ENCODE peak calls at places on chromosomes 13 and 19, in five cellular contexts. A is endodermal cell, J is cardiac muscle cell, F is H9, M is tibial nerve. H is an unnamed sample.

GRCh38 chr19:41327499-41328156 is 17.7 kb downstream of the CCDC97 start:
- DNase-seq in A (peak), J (no peak), F (peak), M (no peak), H (no peak)

GRCh38 chr19:58547323-58548312 is 3.8 kb downstream of the TRIM28 start:
- DNase-seq in A (no peak), J (no peak), F (no peak), M (no peak), H (no peak)

GRCh38 chr19:42965204-42965603 is 28.2 kb upstream of the PSG7 start:
- DNase-seq in A (no peak), J (no peak), F (no peak), M (no peak), H (no peak)

GRCh38 chr19:10979950-10980349 is 19.1 kb downstream of the SMARCA4 start:
- DNase-seq in A (no peak), J (no peak), F (no peak), M (no peak), H (no peak)

GRCh38 chr13:88153353-88153752 is 482.2 kb downstream of the SLITRK5 start:
- DNase-seq in A (no peak), J (no peak), F (no peak), M (no peak), H (no peak)

GRCh38 chr19:46271488-46272197 is 25.2 kb upstream of the HIF3A start:
- DNase-seq in A (no peak), J (no peak), F (no peak), M (no peak), H (no peak)

GRCh38 chr13:70043685-70044084 is 63.9 kb upstream of the ATXN8OS start:
- DNase-seq in A (no peak), J (no peak), F (no peak), M (no peak), H (no peak)

GRCh38 chr13:51955841-51956603 is 55.2 kb downstream of the ATP7B start:
- DNase-seq in A (no peak), J (no peak), F (no peak), M (no peak), H (no peak)

GRCh38 chr19:5225486-5226345 is 114.9 kb downstream of the PTPRS start:
- DNase-seq in A (peak), J (peak), F (peak), M (no peak), H (no peak)

GRCh38 chr19:30240904-30241695 is 131.1 kb upstream of the ZNF536 start:
- DNase-seq in A (no peak), J (no peak), F (no peak), M (no peak), H (no peak)

GRCh38 chr13:99501952-99502310 is 659 bp downstream of the TM9SF2 start:
- DNase-seq in A (no peak), J (peak), F (no peak), M (no peak), H (no peak)
- H3K27ac ChIP-seq in A (peak), J (peak), F (no peak), M (peak), H (peak)

DNA sequence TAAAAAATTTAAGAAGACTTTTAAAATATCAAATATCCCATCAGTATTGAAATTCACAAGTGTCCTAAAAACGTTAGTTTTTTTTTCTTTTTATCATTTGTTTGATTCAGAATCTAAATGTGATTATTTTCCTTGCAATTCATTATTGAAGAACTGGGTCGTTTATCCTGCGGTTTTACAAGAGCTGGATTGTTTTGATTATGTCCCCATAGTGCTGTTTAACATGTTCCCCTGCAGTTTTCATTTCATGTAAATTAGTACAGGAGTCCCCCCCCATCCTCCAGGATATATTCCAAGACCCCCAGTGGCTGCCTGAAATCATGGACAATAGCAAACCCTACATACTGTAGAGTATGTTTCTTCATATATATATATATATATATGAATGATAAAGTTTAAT is 105.7 kb downstream of the KCTD15 start:
- DNase-seq in A (no peak), J (no peak), F (no peak), M (no peak), H (no peak)
- H3K27ac ChIP-seq in A (no peak), J (no peak), F (no peak), M (no peak), H (no peak)

DNA sequence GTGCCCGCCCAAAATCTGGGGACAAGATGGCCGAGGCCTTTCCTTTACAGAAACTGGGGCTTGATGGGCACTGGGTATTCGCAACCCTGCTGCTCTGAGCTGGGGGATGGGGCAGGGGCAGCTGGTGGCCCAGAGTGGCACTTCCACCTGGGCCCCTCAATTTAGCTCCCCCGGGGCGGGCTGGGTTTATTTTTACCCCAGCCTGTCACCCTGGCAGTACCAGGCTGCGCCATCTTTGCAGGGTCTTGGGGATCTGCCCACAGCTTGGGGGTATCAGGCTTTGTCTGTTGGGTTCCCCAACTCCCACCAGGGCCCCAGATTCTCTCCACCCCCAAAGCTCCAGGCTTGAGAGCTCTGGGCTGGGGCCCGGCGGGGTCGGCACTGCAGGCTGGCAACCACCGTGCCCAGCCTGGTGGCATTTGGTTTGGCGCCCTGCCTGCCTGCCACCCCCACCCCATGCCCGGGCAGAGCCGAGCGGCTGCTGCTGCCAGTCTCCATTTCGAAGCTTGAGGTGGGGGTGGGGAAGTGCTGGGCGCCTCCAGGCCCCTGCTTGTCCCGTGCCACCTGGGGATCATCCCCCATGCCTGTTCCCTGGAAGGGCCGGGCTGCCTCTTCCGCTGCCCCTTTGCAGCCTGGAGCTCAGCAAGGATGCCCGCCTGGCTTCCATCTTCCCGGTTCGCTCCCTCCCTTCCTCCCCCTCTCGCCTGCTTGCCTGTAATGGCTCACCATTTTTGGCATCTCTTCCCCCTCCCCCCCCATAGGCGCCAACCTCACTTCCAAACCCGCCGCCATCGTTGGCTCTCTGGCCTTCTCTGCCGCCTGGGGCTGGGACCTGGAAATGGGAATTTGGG is 11.4 kb downstream of the NFIX start:
- DNase-seq in A (no peak), J (no peak), F (no peak), M (no peak), H (no peak)
- H3K27ac ChIP-seq in A (no peak), J (no peak), F (no peak), M (peak), H (peak)

DNA sequence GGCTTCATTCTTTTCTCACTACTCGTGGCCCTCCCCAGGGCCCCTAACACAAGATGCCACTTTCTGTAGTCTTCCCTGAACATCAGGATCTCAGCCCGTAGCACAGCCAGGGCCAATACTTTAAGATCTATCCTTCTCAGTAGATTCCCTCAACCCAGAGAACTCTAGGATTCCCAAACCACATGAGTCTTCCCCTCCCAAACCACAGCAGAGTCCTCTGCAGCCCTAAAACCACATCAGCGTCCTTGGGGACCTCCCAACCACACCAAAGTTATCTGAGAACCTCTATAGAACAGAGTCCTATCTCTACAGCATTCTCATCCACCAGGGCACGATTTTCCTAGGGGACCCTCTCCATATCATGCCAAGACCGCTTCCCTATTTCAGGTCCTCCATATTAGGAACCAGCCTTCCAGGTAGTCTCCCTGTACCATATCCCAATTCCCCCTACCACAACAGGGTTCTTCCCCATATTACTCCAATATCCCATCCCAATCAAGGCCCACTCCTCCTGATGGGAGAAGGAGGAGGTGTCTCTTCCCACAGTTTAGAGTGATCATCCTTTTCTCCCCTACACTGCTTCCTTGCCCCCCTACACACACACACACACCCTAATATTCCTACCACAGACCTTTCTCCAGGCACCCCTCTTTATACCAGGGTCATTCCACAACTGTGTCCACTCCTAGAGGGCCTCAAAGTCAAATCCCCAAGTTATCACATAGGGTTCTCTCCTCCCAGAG is 1.4 kb downstream of the DYRK1B start:
- DNase-seq in A (no peak), J (no peak), F (no peak), M (no peak), H (no peak)
- H3K27ac ChIP-seq in A (peak), J (peak), F (no peak), M (peak), H (peak)

H was measured in vagina.